ENCODE peak calls at places on chromosome X, in nine cellular contexts. Z, M, L, R, U, O, A, P and W are unnamed samples.

GRCh38 chrX:18887177-18887820 is 96.6 kb downstream of the PHKA2 start:
- DNase-seq in P (no peak), L (peak), O (peak), Z (no peak), R (no peak), M (no peak), A (no peak), U (no peak), W (no peak)

GRCh38 chrX:154047266-154047665 is 27.6 kb upstream of the IRAK1 start:
- DNase-seq in L (no peak), R (no peak), A (no peak), P (no peak), Z (no peak), M (peak), U (no peak), O (no peak), W (no peak)

GRCh38 chrX:47809065-47809788 is 27.5 kb upstream of the ZNF81 start:
- DNase-seq in Z (no peak), L (no peak), P (no peak), O (no peak), R (no peak), U (no peak), A (no peak), M (no peak), W (no peak)

GRCh38 chrX:79413963-79414362 is 46.8 kb upstream of the ITM2A start:
- DNase-seq in A (no peak), P (no peak), Z (no peak), M (no peak), R (no peak), L (no peak), O (no peak), U (no peak), W (no peak)

GRCh38 chrX:109336141-109336540 is 145.7 kb downstream of the GUCY2F start:
- DNase-seq in M (no peak), O (no peak), P (no peak), R (no peak), Z (no peak), A (no peak), U (no peak), L (no peak), W (no peak)

GRCh38 chrX:131763674-131764073 is 219.8 kb downstream of the OR13H1 start:
- DNase-seq in R (no peak), L (peak), M (peak), A (no peak), Z (peak), P (peak), U (peak), O (no peak), W (no peak)

GRCh38 chrX:107836958-107837357 is 11.3 kb downstream of the MID2 start:
- DNase-seq in Z (no peak), L (no peak), M (no peak), U (no peak), O (no peak), P (no peak), R (no peak), A (no peak), W (no peak)

GRCh38 chrX:134580947-134581346 is 77.3 kb downstream of the PLAC1 start:
- DNase-seq in U (no peak), P (no peak), A (no peak), O (no peak), R (no peak), Z (no peak), M (no peak), L (no peak), W (no peak)

GRCh38 chrX:1147641-1148515 is 64.6 kb downstream of the CRLF2 start:
- DNase-seq in O (peak), A (no peak), U (no peak), R (no peak), M (no peak), L (no peak), P (no peak), Z (no peak), W (no peak)

GRCh38 chrX:50903387-50904027 is 7.0 kb upstream of the BMP15 start:
- DNase-seq in U (peak), Z (peak), L (no peak), O (peak), M (peak), A (no peak), P (no peak), R (no peak), W (peak)

GRCh38 chrX:8103655-8104054 is 67.4 kb downstream of the VCX2 start:
- DNase-seq in M (no peak), P (no peak), Z (no peak), L (no peak), U (no peak), A (no peak), O (no peak), R (no peak), W (no peak)

GRCh38 chrX:49876750-49877149 is 2.5 kb upstream of the USP27X start:
- DNase-seq in O (peak), U (peak), P (no peak), L (no peak), R (no peak), Z (peak), M (peak), A (no peak), W (no peak)

GRCh38 chrX:15946783-15947550 is 92.4 kb upstream of the AP1S2 start:
- DNase-seq in A (no peak), Z (peak), R (no peak), U (no peak), O (peak), P (no peak), M (peak), L (no peak), W (peak)

GRCh38 chrX:115894087-115894486 is 276.5 kb upstream of the AGTR2 start:
- DNase-seq in A (peak), U (peak), R (no peak), Z (no peak), O (no peak), L (peak), M (peak), P (no peak), W (no peak)

GRCh38 chrX:107878106-107878505 is 52.4 kb downstream of the MID2 start:
- DNase-seq in M (no peak), R (no peak), A (no peak), O (no peak), L (no peak), P (no peak), U (no peak), Z (no peak), W (no peak)

GRCh38 chrX:150587585-150588503 is 19.4 kb downstream of the MTM1 start:
- DNase-seq in R (no peak), A (no peak), L (no peak), U (peak), P (peak), M (no peak), Z (peak), O (peak), W (no peak)

GRCh38 chrX:119236599-119237525 is 777 bp downstream of the PGRMC1 start:
- DNase-seq in O (peak), R (no peak), P (peak), L (no peak), U (peak), A (no peak), Z (peak), M (peak), W (peak)

GRCh38 chrX:55161581-55161980 is 58.6 kb upstream of the PAGE5 start:
- DNase-seq in Z (peak), M (peak), P (no peak), U (no peak), O (peak), A (no peak), R (no peak), L (no peak), W (no peak)

GRCh38 chrX:9148626-9149385 is 114.9 kb upstream of the FAM9B start:
- DNase-seq in P (no peak), R (no peak), L (no peak), O (peak), Z (peak), U (no peak), A (no peak), M (peak), W (peak)

GRCh38 chrX:150934453-150934852 is 36.0 kb upstream of the CD99L2 start:
- DNase-seq in P (no peak), L (no peak), R (no peak), A (no peak), O (peak), Z (peak), M (peak), U (no peak), W (peak)

GRCh38 chrX:39967348-39967747 is 130.4 kb downstream of the BCOR start:
- DNase-seq in Z (no peak), M (no peak), O (no peak), R (no peak), A (no peak), U (no peak), L (no peak), P (no peak), W (no peak)

GRCh38 chrX:96685205-96686099 is 810 bp downstream of the DIAPH2 start:
- DNase-seq in M (peak), L (peak), Z (peak), U (peak), P (peak), R (peak), O (peak), A (peak), W (peak)